ENCODE peak calls at places on chromosomes 6 and 20, in four cellular contexts. One of them, this sample, is unnamed. For H3K4me1, the result is how much of the 10 kb centered on the place peaks cover.

GRCh38 chr20:40197744-40198143 is 491.3 kb downstream of the MAFB start:
- DNase-seq in adrenal gland: no peak
- DNase-seq in A549: no peak
- DNase-seq in upper lobe of right lung: no peak
- DNase-seq in this sample: no peak

GRCh38 chr6:52261229-52261628 is 16.9 kb upstream of the IL17F start:
- DNase-seq in A549: no peak
- DNase-seq in adrenal gland: no peak
- DNase-seq in upper lobe of right lung: no peak
- DNase-seq in this sample: no peak

GRCh38 chr6:134436281-134436815 is 118.4 kb upstream of the SGK1 start:
- DNase-seq in A549: peak
- DNase-seq in adrenal gland: peak
- DNase-seq in upper lobe of right lung: no peak
- DNase-seq in this sample: no peak

GRCh38 chr20:13017883-13018535 is 9.2 kb downstream of the SPTLC3 start:
- DNase-seq in upper lobe of right lung: no peak
- DNase-seq in A549: peak
- DNase-seq in adrenal gland: no peak
- DNase-seq in this sample: no peak

GRCh38 chr20:59678286-59678685 is 73.9 kb downstream of the PHACTR3 start:
- DNase-seq in adrenal gland: peak
- DNase-seq in A549: no peak
- DNase-seq in upper lobe of right lung: no peak
- DNase-seq in this sample: no peak

GRCh38 chr6:146542881-146543210 is 787 bp upstream of the RAB32 start:
- DNase-seq in A549: no peak
- DNase-seq in upper lobe of right lung: no peak
- DNase-seq in adrenal gland: no peak
- DNase-seq in this sample: no peak

GRCh38 chr6:33061987-33062386 is 11.5 kb downstream of the HLA-DPA1 start:
- DNase-seq in upper lobe of right lung: no peak
- DNase-seq in A549: peak
- DNase-seq in adrenal gland: no peak
- DNase-seq in this sample: no peak

GRCh38 chr6:128209771-128210170 is 308.9 kb upstream of the THEMIS start:
- DNase-seq in adrenal gland: no peak
- DNase-seq in upper lobe of right lung: no peak
- DNase-seq in A549: no peak
- DNase-seq in this sample: no peak

GRCh38 chr20:24755411-24755922 is 193.6 kb upstream of the CST7 start:
- DNase-seq in adrenal gland: no peak
- DNase-seq in A549: no peak
- DNase-seq in upper lobe of right lung: no peak
- DNase-seq in this sample: no peak

GRCh38 chr6:154602708-154603107 is 92.2 kb upstream of the CNKSR3 start:
- DNase-seq in upper lobe of right lung: no peak
- DNase-seq in A549: no peak
- DNase-seq in adrenal gland: no peak
- DNase-seq in this sample: no peak

GRCh38 chr6:161369339-161369738 is 95.5 kb upstream of the AGPAT4 start:
- DNase-seq in upper lobe of right lung: peak
- DNase-seq in adrenal gland: no peak
- DNase-seq in A549: peak
- DNase-seq in this sample: no peak

GRCh38 chr6:33126101-33126714 is 50.4 kb downstream of the HLA-DPB1 start:
- DNase-seq in A549: peak
- DNase-seq in upper lobe of right lung: peak
- DNase-seq in adrenal gland: peak
- DNase-seq in this sample: no peak

GRCh38 chr6:30678964-30679726 is 6.3 kb upstream of the DHX16 start:
- DNase-seq in adrenal gland: peak
- DNase-seq in A549: peak
- DNase-seq in upper lobe of right lung: peak
- DNase-seq in this sample: peak

GRCh38 chr6:133404728-133405127 is 163.6 kb downstream of the EYA4 start:
- DNase-seq in upper lobe of right lung: no peak
- DNase-seq in A549: no peak
- DNase-seq in adrenal gland: no peak
- DNase-seq in this sample: no peak

GRCh38 chr6:63558270-63558669 is 14.0 kb upstream of the LOC128125822 start:
- DNase-seq in upper lobe of right lung: no peak
- DNase-seq in adrenal gland: no peak
- DNase-seq in A549: no peak
- DNase-seq in this sample: no peak

GRCh38 chr20:237918-238317 is 10.9 kb downstream of the DEFB129 start:
- DNase-seq in A549: no peak
- DNase-seq in upper lobe of right lung: no peak
- DNase-seq in adrenal gland: no peak
- DNase-seq in this sample: no peak

GRCh38 chr20:32333988-32334885 is 23.9 kb upstream of the ASXL1 start:
- DNase-seq in A549: no peak
- DNase-seq in adrenal gland: no peak
- DNase-seq in upper lobe of right lung: peak
- DNase-seq in this sample: no peak

GRCh38 chr20:10179574-10180298 is 38.9 kb upstream of the SNAP25 start:
- DNase-seq in A549: peak
- DNase-seq in upper lobe of right lung: no peak
- DNase-seq in adrenal gland: no peak
- DNase-seq in this sample: peak

GRCh38 chr6:85404497-85405174 is 45.2 kb upstream of the NT5E start:
- DNase-seq in A549: peak
- DNase-seq in adrenal gland: no peak
- DNase-seq in upper lobe of right lung: no peak
- DNase-seq in this sample: no peak

GRCh38 chr6:130681028-130681427 is 146.2 kb upstream of the SMLR1 start:
- DNase-seq in upper lobe of right lung: no peak
- DNase-seq in A549: no peak
- DNase-seq in adrenal gland: no peak
- DNase-seq in this sample: no peak

GRCh38 chr6:124999105-124999764 is 37.0 kb downstream of the RNF217 start:
- DNase-seq in upper lobe of right lung: no peak
- DNase-seq in adrenal gland: no peak
- DNase-seq in A549: no peak
- DNase-seq in this sample: no peak

GRCh38 chr20:51481311-51481997 is 61.1 kb downstream of the NFATC2 start:
- DNase-seq in adrenal gland: no peak
- DNase-seq in upper lobe of right lung: no peak
- DNase-seq in A549: no peak
- DNase-seq in this sample: no peak

GRCh38 chr20:34713194-34713943 is 9.2 kb downstream of the TP53INP2 start:
- DNase-seq in adrenal gland: peak
- DNase-seq in upper lobe of right lung: no peak
- DNase-seq in A549: peak
- DNase-seq in this sample: no peak

GRCh38 chr6:144283781-144284473 is 1.2 kb upstream of the UTRN start:
- DNase-seq in upper lobe of right lung: no peak
- DNase-seq in A549: no peak
- DNase-seq in adrenal gland: no peak
- DNase-seq in this sample: no peak

GRCh38 chr6:24493945-24494725 is 634 bp upstream of the ALDH5A1 start:
- DNase-seq in A549: no peak
- DNase-seq in adrenal gland: no peak
- DNase-seq in upper lobe of right lung: no peak
- DNase-seq in this sample: no peak

GRCh38 chr6:159935065-159935464 is 33.8 kb upstream of the IGF2R start:
- DNase-seq in adrenal gland: no peak
- DNase-seq in upper lobe of right lung: no peak
- DNase-seq in A549: no peak
- DNase-seq in this sample: no peak

GRCh38 chr20:460707-461106 is 1.6 kb downstream of the TBC1D20 start:
- DNase-seq in adrenal gland: no peak
- DNase-seq in upper lobe of right lung: no peak
- DNase-seq in A549: no peak
- DNase-seq in this sample: no peak

GRCh38 chr6:14857501-14857900 is 388.4 kb upstream of the JARID2 start:
- DNase-seq in upper lobe of right lung: peak
- DNase-seq in A549: no peak
- DNase-seq in adrenal gland: no peak
- DNase-seq in this sample: no peak

GRCh38 chr20:56986931-56987720 is 279.3 kb downstream of the BMP7 start:
- DNase-seq in adrenal gland: no peak
- DNase-seq in upper lobe of right lung: no peak
- DNase-seq in A549: no peak
- DNase-seq in this sample: no peak

GRCh38 chr6:134111062-134111677 is 58.7 kb upstream of the SLC2A12 start:
- DNase-seq in upper lobe of right lung: no peak
- DNase-seq in A549: peak
- DNase-seq in adrenal gland: no peak
- DNase-seq in this sample: peak

GRCh38 chr6:52249078-52249477 is 4.8 kb upstream of the IL17F start:
- DNase-seq in A549: no peak
- DNase-seq in upper lobe of right lung: no peak
- DNase-seq in adrenal gland: no peak
- DNase-seq in this sample: no peak

GRCh38 chr20:17636523-17637412 is 45.3 kb downstream of the RRBP1 start:
- DNase-seq in adrenal gland: no peak
- DNase-seq in upper lobe of right lung: no peak
- DNase-seq in A549: no peak
- DNase-seq in this sample: peak

GRCh38 chr6:36345681-36346417 is 9.2 kb upstream of the BNIP5 start:
- DNase-seq in A549: no peak
- DNase-seq in adrenal gland: no peak
- DNase-seq in upper lobe of right lung: no peak
- DNase-seq in this sample: no peak

GRCh38 chr20:22437354-22437753 is 147.0 kb downstream of the FOXA2 start:
- DNase-seq in A549: no peak
- DNase-seq in upper lobe of right lung: no peak
- DNase-seq in adrenal gland: no peak
- DNase-seq in this sample: no peak

GRCh38 chr6:106156863-106157262 is 70.7 kb downstream of the PRDM1 start:
- DNase-seq in upper lobe of right lung: no peak
- DNase-seq in adrenal gland: no peak
- DNase-seq in A549: no peak
- DNase-seq in this sample: no peak

DNA sequence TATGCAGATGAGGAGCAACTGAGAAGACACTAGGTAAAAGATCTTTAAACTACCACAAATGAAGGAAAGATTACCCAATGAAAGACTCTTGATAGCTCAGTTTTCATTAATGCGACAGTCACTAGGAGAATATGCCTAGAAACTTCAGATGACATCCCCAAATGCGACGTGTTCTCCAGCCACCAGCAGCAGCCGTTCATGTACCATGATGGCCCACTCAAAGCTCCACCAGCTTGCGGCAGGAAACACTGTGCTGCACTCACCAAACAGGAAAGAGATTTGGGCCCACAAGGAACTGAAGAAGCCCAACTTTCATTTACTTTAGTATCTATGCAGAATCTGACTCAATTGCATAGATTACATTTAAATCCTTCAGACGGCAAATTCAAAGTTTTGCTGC is 7.5 kb downstream of the DIDO1 start:
- DNase-seq in A549: no peak
- DNase-seq in upper lobe of right lung: no peak
- DNase-seq in adrenal gland: no peak
- DNase-seq in this sample: no peak
- H3K4me1 ChIP-seq in A549: half or more
- H3K4me1 ChIP-seq in upper lobe of right lung: half or more
- H3K4me1 ChIP-seq in adrenal gland: half or more
- H3K4me1 ChIP-seq in this sample: under half

DNA sequence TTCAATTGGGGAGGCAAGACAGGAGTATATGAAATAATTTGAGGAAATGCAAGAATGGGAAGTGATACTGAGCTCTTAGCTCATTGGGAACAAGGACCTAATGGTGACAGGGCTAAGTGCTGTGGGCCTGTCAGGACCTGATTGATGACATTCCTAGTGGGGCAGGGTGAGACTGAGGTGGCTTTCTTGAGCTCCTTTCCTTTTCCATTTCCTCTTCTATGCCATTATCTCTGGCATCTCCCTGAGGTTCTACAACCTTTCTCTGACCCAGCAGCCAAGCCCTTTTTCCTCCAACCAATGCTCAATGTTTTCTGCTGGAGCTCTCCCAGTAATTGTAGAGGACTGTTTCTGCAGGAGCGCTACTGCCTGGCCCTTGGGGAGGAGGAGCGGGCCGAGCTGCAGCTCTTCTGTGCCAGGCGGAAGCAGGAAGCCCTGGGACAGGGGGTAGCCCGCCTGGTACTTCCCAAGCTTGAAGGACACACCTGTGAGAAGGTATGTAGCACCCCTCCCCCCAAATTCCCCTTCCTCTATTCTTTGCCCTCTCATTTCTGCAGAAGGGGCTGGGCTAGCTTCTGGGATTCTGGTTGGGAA is 2.8 kb upstream of the TOMM6 start:
- DNase-seq in adrenal gland: no peak
- DNase-seq in A549: no peak
- DNase-seq in upper lobe of right lung: no peak
- DNase-seq in this sample: no peak
- H3K4me1 ChIP-seq in adrenal gland: under half
- H3K4me1 ChIP-seq in A549: under half
- H3K4me1 ChIP-seq in upper lobe of right lung: half or more
- H3K4me1 ChIP-seq in this sample: under half

DNA sequence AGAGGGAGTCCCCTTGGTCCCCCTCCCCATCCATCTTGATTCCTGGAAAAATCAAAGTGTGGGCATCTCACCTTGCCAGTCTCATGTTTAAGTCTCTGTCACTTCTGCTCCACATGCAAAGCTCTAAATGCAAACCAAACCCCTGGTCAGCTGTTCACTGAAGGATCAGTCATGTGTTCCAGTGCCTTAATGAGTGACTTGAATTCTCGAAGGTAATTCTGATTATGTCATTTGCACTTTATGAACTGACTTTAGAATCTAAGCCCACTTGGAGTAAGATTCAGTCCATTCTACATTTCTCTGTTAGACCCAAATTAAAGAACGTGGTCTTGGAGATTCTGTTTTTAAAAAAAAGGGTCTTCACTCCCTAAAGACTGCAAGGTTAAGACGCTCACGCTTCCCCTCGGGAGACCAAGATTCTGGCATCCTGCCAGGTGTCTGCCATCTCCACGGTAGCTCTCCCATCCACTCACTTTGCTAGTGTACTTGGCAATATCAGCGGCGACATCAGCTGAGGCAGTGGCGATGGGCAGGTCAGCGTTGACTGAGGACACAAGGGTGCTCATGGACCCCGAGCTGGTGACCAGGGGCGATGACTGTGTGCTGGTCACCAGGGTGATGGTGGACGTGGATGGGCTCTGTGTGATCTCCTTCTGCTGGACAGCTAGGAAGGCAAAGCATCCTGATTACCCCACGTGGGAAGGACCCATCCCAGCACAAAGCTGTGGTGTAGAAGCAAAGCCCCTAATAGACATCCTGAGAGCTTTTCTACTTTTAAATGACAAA is 120.5 kb downstream of the ZMYND8 start:
- DNase-seq in A549: no peak
- DNase-seq in adrenal gland: no peak
- DNase-seq in upper lobe of right lung: no peak
- DNase-seq in this sample: no peak
- H3K4me1 ChIP-seq in A549: under half
- H3K4me1 ChIP-seq in adrenal gland: under half
- H3K4me1 ChIP-seq in upper lobe of right lung: under half
- H3K4me1 ChIP-seq in this sample: under half

DNA sequence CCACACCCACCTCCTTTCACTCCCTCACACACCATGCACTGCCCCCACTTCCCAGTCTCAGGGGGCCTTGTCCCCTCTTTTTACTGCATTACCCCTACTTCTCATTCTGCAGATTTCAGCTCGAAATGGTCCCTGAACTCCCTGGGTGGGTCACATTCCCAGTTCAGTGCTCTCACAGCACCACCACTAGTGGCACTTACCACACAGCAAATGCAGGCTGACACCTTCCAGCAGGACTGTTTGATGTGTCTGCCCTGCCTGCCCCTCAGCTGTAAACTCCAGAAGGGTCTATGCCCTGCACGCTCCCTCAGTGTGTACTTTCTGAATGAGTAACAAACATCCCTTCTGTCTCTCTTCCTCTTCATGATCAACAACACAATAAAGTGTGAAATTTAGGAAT is 4.0 kb downstream of the DYNLT1 start:
- DNase-seq in A549: no peak
- DNase-seq in adrenal gland: no peak
- DNase-seq in upper lobe of right lung: peak
- DNase-seq in this sample: no peak
- H3K4me1 ChIP-seq in A549: under half
- H3K4me1 ChIP-seq in adrenal gland: under half
- H3K4me1 ChIP-seq in upper lobe of right lung: under half
- H3K4me1 ChIP-seq in this sample: under half